ENCODE peak calls at places on chromosomes 3 and 15, in six cellular contexts. O is HepG2, Q is K562, W is H1, F is GM12878, B is HCT116. N is an unnamed sample.
A peak's percentile ranks its signal among the peaks of the same experiment; 100 is the strongest.

GRCh38 chr3:30341079-30341478 is 265.3 kb upstream of the TGFBR2 start:
- DNase-seq in O (no peak), Q (no peak), W (no peak), F (no peak), B (no peak), N (no peak)

GRCh38 chr15:80093854-80094418 is 34.5 kb downstream of the ZFAND6 start:
- DNase-seq in O (no peak), Q (peak; percentile 15), W (no peak), F (no peak), B (no peak), N (no peak)

GRCh38 chr15:40932625-40933519 is 3.7 kb downstream of the DLL4 start:
- DNase-seq in O (peak; percentile 75), Q (no peak), W (no peak), F (no peak), B (no peak), N (no peak)

GRCh38 chr3:43190682-43191081 is 84.8 kb upstream of the POMGNT2 start:
- DNase-seq in O (no peak), Q (no peak), W (no peak), F (no peak), B (no peak), N (no peak)

GRCh38 chr3:151639096-151639740 is 94.5 kb upstream of the AADACL2 start:
- DNase-seq in O (peak; percentile 2), Q (no peak), W (no peak), F (no peak), B (no peak), N (no peak)

GRCh38 chr3:141738636-141739363 is 702 bp downstream of the RNF7 start:
- DNase-seq in O (no peak), Q (peak; percentile 22), W (no peak), F (no peak), B (no peak), N (no peak)

GRCh38 chr15:60328852-60329443 is 68.8 kb downstream of the ANXA2 start:
- DNase-seq in O (no peak), Q (peak; percentile 36), W (no peak), F (no peak), B (no peak), N (no peak)

GRCh38 chr3:127853681-127854080 is 31.4 kb upstream of the MGLL start:
- DNase-seq in O (peak; percentile 17), Q (peak; percentile 41), W (peak; percentile 43), F (no peak), B (no peak), N (no peak)

GRCh38 chr3:196431193-196432136 is 762 bp downstream of the UBXN7 start:
- DNase-seq in O (peak; percentile 41), Q (peak; percentile 67), W (peak; percentile 66), F (no peak), B (no peak), N (no peak)

GRCh38 chr3:20104167-20104661 is 64.0 kb downstream of the KAT2B start:
- DNase-seq in O (no peak), Q (no peak), W (no peak), F (peak; percentile 13), B (no peak), N (no peak)

GRCh38 chr3:114770874-114771273 is 376.2 kb downstream of the ZBTB20 start:
- DNase-seq in O (no peak), Q (no peak), W (no peak), F (no peak), B (no peak), N (no peak)

GRCh38 chr3:133901083-133901482 is 5.4 kb upstream of the RAB6B start:
- DNase-seq in O (no peak), Q (peak; percentile 29), W (peak; percentile 43), F (no peak), B (no peak), N (no peak)

GRCh38 chr3:27532931-27533607 is 48.9 kb upstream of the SLC4A7 start:
- DNase-seq in O (no peak), Q (no peak), W (no peak), F (no peak), B (no peak), N (no peak)

GRCh38 chr3:160016972-160017371 is 28.3 kb downstream of the IL12A start:
- DNase-seq in O (peak; percentile 52), Q (no peak), W (no peak), F (no peak), B (no peak), N (no peak)

GRCh38 chr3:173411288-173412064 is 13.9 kb downstream of the NLGN1 start:
- DNase-seq in O (peak; percentile 9), Q (no peak), W (no peak), F (no peak), B (peak; percentile 32), N (no peak)

GRCh38 chr3:55558316-55558715 is 71.2 kb upstream of the WNT5A start:
- DNase-seq in O (no peak), Q (no peak), W (no peak), F (no peak), B (no peak), N (no peak)

GRCh38 chr15:69491051-69491505 is 38.5 kb downstream of the RPLP1 start:
- DNase-seq in O (no peak), Q (no peak), W (no peak), F (no peak), B (no peak), N (no peak)

GRCh38 chr3:114112696-114113095 is 56.2 kb downstream of the QTRT2 start:
- DNase-seq in O (no peak), Q (no peak), W (no peak), F (no peak), B (no peak), N (no peak)

GRCh38 chr15:38069001-38069400 is 134.6 kb downstream of the TMCO5A start:
- DNase-seq in O (no peak), Q (no peak), W (no peak), F (peak; percentile 74), B (no peak), N (no peak)

GRCh38 chr3:133992385-133992784 is 37.3 kb downstream of the SLCO2A1 start:
- DNase-seq in O (no peak), Q (no peak), W (no peak), F (no peak), B (no peak), N (no peak)

GRCh38 chr3:144433006-144433405 is 461.4 kb downstream of the DIPK2A start:
- DNase-seq in O (no peak), Q (no peak), W (no peak), F (no peak), B (no peak), N (no peak)

GRCh38 chr3:57530071-57530608 is 14.0 kb downstream of the DNAH12 start:
- DNase-seq in O (no peak), Q (no peak), W (no peak), F (no peak), B (no peak), N (no peak)

GRCh38 chr3:126442849-126443229 is 32.9 kb downstream of the ZXDC start:
- DNase-seq in O (no peak), Q (no peak), W (peak; percentile 45), F (no peak), B (no peak), N (no peak)

GRCh38 chr3:64530434-64531049 is 157.3 kb downstream of the ADAMTS9 start:
- DNase-seq in O (peak; percentile 18), Q (peak; percentile 25), W (peak; percentile 88), F (no peak), B (peak; percentile 21), N (peak; percentile 70)

GRCh38 chr3:189267981-189268613 is 96.3 kb downstream of the TPRG1 start:
- DNase-seq in O (peak; percentile 2), Q (no peak), W (no peak), F (no peak), B (peak; percentile 36), N (no peak)

GRCh38 chr3:197028711-197029510 is 706 bp downstream of the MELTF start:
- DNase-seq in O (no peak), Q (peak; percentile 44), W (peak; percentile 61), F (no peak), B (no peak), N (no peak)

GRCh38 chr3:32288819-32289218 is 50.3 kb downstream of the CMTM8 start:
- DNase-seq in O (no peak), Q (no peak), W (no peak), F (no peak), B (no peak), N (no peak)

GRCh38 chr15:87369269-87369668 is 887.3 kb downstream of the NTRK3 start:
- DNase-seq in O (no peak), Q (no peak), W (no peak), F (no peak), B (no peak), N (peak; percentile 54)
- TF ChIP-seq ZNF274 in O (no peak), Q (no peak), W (no peak), F (no peak), B (no peak), N (no peak)

DNA sequence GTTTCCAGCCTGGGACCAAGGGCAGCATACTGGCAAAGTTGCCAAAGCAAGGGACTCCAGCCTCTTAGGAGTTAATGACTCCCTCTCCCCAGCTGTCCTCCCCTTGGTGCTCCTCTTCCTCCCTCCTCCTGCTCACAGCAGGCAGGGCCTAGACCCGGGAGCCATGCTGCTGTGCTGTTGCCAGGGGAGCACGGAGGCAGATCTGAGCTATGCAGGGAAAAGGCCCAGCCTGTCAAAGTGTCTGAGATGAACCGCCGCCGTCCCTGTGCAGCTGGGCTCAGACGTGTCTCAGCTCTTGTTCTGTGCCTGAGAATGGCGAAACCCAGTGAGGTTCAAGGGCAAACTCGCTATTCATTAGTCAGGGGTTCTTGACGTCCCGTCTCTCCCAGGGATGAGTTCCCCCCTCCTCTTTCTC is 60.8 kb upstream of the POLG start:
- DNase-seq in O (no peak), Q (no peak), W (no peak), F (no peak), B (no peak), N (no peak)
- H3K27me3 ChIP-seq in O (peaks cover 82% of the 10 kb centered on the region), Q (peaks cover 48% of the 10 kb centered on the region), W (peaks cover 84% of the 10 kb centered on the region), F (no peaks in the 10 kb centered on the region), B (no peaks in the 10 kb centered on the region), N (peaks cover 95% of the 10 kb centered on the region)

GRCh38 chr3:105555206-105555605 is 188.5 kb downstream of the ALCAM start:
- DNase-seq in O (no peak), Q (no peak), W (no peak), F (no peak), B (no peak), N (no peak)

GRCh38 chr3:105553851-105554250 is 187.1 kb downstream of the ALCAM start:
- DNase-seq in O (no peak), Q (no peak), W (no peak), F (no peak), B (no peak), N (no peak)
- TF ChIP-seq ZNF274 in O (no peak), Q (no peak), W (no peak), F (no peak), B (no peak), N (no peak)

DNA sequence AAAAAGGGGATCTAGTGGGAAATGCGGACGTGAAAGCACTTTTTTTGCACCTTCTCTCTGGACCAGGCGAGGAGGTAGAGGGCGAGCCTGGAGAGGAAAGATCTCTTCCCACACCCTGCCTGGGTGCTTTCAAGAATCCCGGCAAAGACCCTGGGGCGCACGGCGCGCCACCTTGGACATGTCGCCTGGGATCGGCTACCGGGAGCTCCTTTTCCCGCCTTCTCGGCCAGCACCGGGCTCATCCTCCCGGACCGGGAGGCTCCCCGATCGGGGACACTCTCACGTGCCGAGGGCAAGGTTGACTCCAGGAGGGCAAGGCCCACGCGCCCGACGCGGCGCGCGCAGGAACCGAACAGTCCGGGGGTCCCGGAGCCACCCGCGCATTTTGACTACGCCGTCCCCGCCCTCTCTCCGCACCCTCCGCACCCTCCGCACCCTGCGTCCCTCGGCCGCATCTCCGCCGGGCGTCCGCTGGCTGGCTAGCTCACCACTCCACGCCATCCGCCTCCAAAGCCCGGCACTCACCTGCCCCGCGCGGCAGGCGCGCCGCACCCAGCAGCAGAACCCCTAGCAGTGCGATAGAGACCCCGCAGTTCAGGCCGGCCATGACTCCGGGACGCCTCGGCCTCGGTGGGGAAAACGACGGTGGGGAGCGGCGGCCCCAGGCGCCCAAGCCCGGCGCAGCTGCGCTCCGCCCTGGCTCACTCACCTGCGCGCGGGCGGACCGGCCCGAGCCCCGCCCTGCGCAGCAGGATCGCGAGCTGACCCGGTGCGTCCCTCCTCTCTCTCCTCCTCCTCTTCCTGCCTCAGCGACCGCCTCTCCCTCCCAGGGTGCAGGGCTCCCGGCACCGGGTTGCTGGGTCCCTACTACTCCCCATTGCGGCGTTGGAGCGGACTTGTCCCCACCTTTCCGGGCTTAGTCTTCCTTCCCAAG is at the start of gene CDCP1:
- DNase-seq in O (no peak), Q (peak; percentile 56), W (peak; percentile 82), F (no peak), B (no peak), N (no peak)
- H3K27me3 ChIP-seq in O (peaks cover 41% of the 10 kb centered on the region), Q (no peaks in the 10 kb centered on the region), W (peaks cover 6% of the 10 kb centered on the region), F (peaks cover 10% of the 10 kb centered on the region), B (no peaks in the 10 kb centered on the region), N (peaks cover 48% of the 10 kb centered on the region)

N was measured in NT2/D1.